ENCODE peak calls at places on chromosomes 11 and 22, in ten cellular contexts. L is foreskin fibroblast, X is neural progenitor cell, B is fibroblast of mammary gland, P is HCEC 1CT, H is NCI-H2081, G is dermis microvascular lymphatic vessel endothelial cell, A is upper lobe of right lung, F is T follicular helper cell, Z is nucleus accumbens. K is an unnamed sample.

GRCh38 chr11:64559351-64560138 is 31.5 kb upstream of the SLC22A12 start:
- DNase-seq in G (no peak), X (no peak), Z (no peak), L (no peak), B (no peak), P (no peak), H (no peak), A (peak; percentile 51), F (no peak), K (peak; percentile 50)

GRCh38 chr11:94623120-94623735 is 56.1 kb downstream of the PIWIL4 start:
- DNase-seq in A (no peak), X (peak; percentile 85), B (peak; percentile 82), P (peak; percentile 69), F (peak; percentile 10), L (peak; percentile 53), G (peak; percentile 87), H (peak; percentile 76), Z (no peak), K (peak; percentile 77)

GRCh38 chr22:33354928-33355327 is 296.7 kb upstream of the SYN3 start:
- DNase-seq in L (no peak), Z (no peak), A (no peak), B (no peak), F (no peak), X (no peak), P (no peak), G (no peak), H (no peak), K (no peak)

GRCh38 chr11:35210886-35211546 is 72.0 kb downstream of the CD44 start:
- DNase-seq in A (no peak), B (peak; percentile 60), X (no peak), Z (no peak), H (no peak), L (no peak), F (no peak), P (no peak), G (no peak), K (no peak)

GRCh38 chr11:47020793-47021624 is 84.4 kb downstream of the CSTPP1 start:
- DNase-seq in A (no peak), P (peak; percentile 42), L (no peak), F (no peak), B (no peak), H (peak; percentile 58), Z (no peak), X (peak; percentile 74), G (no peak), K (no peak)

GRCh38 chr11:62832346-62833234 is at the start of gene TEX54:
- DNase-seq in P (no peak), A (peak; percentile 70), Z (no peak), H (no peak), F (no peak), X (no peak), B (peak; percentile 47), G (no peak), L (no peak), K (no peak)

GRCh38 chr11:103349595-103349994 is 240.4 kb downstream of the DYNC2H1 start:
- DNase-seq in B (no peak), P (no peak), G (no peak), Z (no peak), L (no peak), X (no peak), F (no peak), A (no peak), H (no peak), K (no peak)

GRCh38 chr11:35814026-35814425 is 129.8 kb upstream of the LDLRAD3 start:
- DNase-seq in H (no peak), F (no peak), P (no peak), X (no peak), B (no peak), A (no peak), G (no peak), Z (no peak), L (no peak), K (no peak)

GRCh38 chr11:75813622-75814039 is 1.4 kb upstream of the UVRAG start:
- DNase-seq in B (peak; percentile 36), F (no peak), A (no peak), L (no peak), X (no peak), H (no peak), P (peak; percentile 38), Z (no peak), G (peak; percentile 94), K (no peak)

GRCh38 chr11:69010964-69011623 is 2.0 kb downstream of the MRGPRF start:
- DNase-seq in A (peak; percentile 81), F (no peak), P (peak; percentile 90), B (peak; percentile 67), L (peak; percentile 86), Z (no peak), X (peak; percentile 91), G (no peak), H (peak; percentile 17), K (peak; percentile 85)

GRCh38 chr11:2289859-2290258 is 11.9 kb downstream of the C11orf21 start:
- DNase-seq in B (no peak), P (no peak), L (no peak), G (no peak), H (no peak), X (no peak), F (no peak), Z (no peak), A (no peak), K (peak; percentile 8)